ENCODE peak calls at places on chromosome 19, in five cellular contexts. Z is esophagus muscularis mucosa, W is GM12892, K is breast epithelium, S is K562. R is an unnamed sample.

GRCh38 chr19:49344516-49345423 is 9.6 kb downstream of the CD37 start:
- DNase-seq in Z (no peak), W (no peak), K (no peak), S (no peak), R (no peak)

GRCh38 chr19:54949412-54949811 is 2.1 kb upstream of the NLRP7 start:
- DNase-seq in Z (no peak), W (no peak), K (no peak), S (no peak), R (no peak)

GRCh38 chr19:45507864-45508680 is 793 bp downstream of the VASP start:
- DNase-seq in Z (no peak), W (no peak), K (peak; percentile 62), S (peak; percentile 55), R (peak; percentile 50)

GRCh38 chr19:5031231-5032100 is 62.6 kb downstream of the KDM4B start:
- DNase-seq in Z (peak; percentile 94), W (peak; percentile 98), K (peak; percentile 58), S (peak; percentile 89), R (peak; percentile 86)

GRCh38 chr19:2095338-2095938 is 688 bp downstream of the MOB3A start:
- DNase-seq in Z (no peak), W (no peak), K (no peak), S (peak; percentile 42), R (no peak)

GRCh38 chr19:11552666-11553372 is 6.2 kb downstream of the ELOF1 start:
- DNase-seq in Z (no peak), W (peak; percentile 9), K (no peak), S (no peak), R (no peak)

GRCh38 chr19:1783874-1784273 is 28.2 kb downstream of the ATP8B3 start:
- DNase-seq in Z (no peak), W (no peak), K (no peak), S (no peak), R (no peak)

GRCh38 chr19:46716013-46716671 is 772 bp downstream of the PRKD2 start:
- DNase-seq in Z (no peak), W (no peak), K (no peak), S (peak; percentile 56), R (peak; percentile 39)

GRCh38 chr19:2240881-2241760 is 4.5 kb downstream of the SF3A2 start:
- DNase-seq in Z (no peak), W (no peak), K (no peak), S (no peak), R (no peak)

GRCh38 chr19:45159971-45160324 is 834 bp downstream of the NKPD1 start:
- DNase-seq in Z (no peak), W (no peak), K (no peak), S (no peak), R (no peak)

GRCh38 chr19:50657672-50658437 is 8.6 kb downstream of the C19orf81 start:
- DNase-seq in Z (peak; percentile 93), W (no peak), K (peak; percentile 98), S (peak; percentile 97), R (peak; percentile 74)
- TF ChIP-seq POLR2AphosphoS5 in Z (peak; percentile 43), W (no peak), K (no peak), S (peak; percentile 90), R (no peak)

GRCh38 chr19:19345970-19346369 is 25.3 kb downstream of the MAU2 start:
- DNase-seq in Z (no peak), W (peak; percentile 5), K (no peak), S (no peak), R (no peak)

GRCh38 chr19:19342086-19343015 is 21.7 kb downstream of the MAU2 start:
- DNase-seq in Z (no peak), W (peak; percentile 83), K (peak; percentile 37), S (peak; percentile 83), R (peak; percentile 76)

GRCh38 chr19:19345232-19345631 is 24.6 kb downstream of the MAU2 start:
- DNase-seq in Z (no peak), W (peak; percentile 13), K (no peak), S (no peak), R (no peak)

GRCh38 chr19:19343016-19343362 is 22.4 kb downstream of the MAU2 start:
- DNase-seq in Z (no peak), W (no peak), K (no peak), S (no peak), R (no peak)

GRCh38 chr19:19343762-19344161 is 23.1 kb downstream of the MAU2 start:
- DNase-seq in Z (no peak), W (no peak), K (no peak), S (no peak), R (no peak)
- TF ChIP-seq POLR2AphosphoS5 in Z (no peak), W (no peak), K (no peak), S (no peak), R (no peak)

GRCh38 chr19:18419699-18420460 is 682 bp downstream of the SSBP4 start:
- DNase-seq in Z (no peak), W (no peak), K (no peak), S (peak; percentile 54), R (no peak)
- TF ChIP-seq POLR2AphosphoS5 in Z (no peak), W (no peak), K (no peak), S (no peak), R (no peak)

DNA sequence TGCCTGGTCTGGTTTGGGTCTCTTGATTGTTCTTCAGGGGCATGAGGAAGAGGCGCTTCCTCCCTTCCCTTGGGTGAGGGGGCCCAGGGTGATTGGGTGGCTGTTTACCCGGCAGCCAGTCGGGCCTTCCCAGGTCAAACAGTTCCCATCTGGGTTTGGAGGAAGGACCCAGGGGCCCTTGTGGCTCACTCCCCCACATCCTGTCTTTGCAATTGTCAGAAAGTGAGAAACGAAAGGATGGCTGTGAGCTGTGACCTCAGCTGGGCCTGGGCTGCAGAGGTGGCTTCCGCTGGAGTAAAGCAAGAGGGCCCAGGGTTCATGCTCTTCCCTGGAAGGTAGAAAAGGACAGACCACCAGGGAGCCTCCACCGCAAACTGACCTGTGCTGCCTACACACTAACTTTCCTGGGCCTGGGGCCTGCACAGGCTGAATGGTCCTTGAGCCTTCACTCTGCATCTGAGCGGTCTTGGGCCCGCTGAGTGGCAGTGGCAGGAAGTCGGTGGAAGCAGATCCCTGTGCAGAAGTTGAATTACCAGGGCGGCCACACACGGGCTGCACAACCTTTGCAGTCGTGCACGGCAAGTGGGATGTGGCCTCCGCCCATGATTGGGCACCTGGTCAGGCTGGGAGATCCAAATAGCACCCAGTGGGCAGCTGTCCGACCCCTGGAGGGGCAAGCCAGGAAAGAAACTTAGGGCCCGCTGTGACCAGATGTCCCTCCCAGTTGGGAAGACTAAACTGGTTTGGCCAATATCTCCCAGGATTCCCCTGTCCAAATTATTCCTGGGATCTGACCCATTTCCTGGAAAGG is 5.3 kb upstream of the CD79A start:
- DNase-seq in Z (no peak), W (peak; percentile 81), K (no peak), S (no peak), R (no peak)
- TF ChIP-seq POLR2AphosphoS5 in Z (no peak), W (peak; percentile 98), K (no peak), S (peak; percentile 67), R (no peak)

GRCh38 chr19:53333071-53333465 is 481 bp upstream of the ZNF845 start:
- DNase-seq in Z (peak; percentile 89), W (no peak), K (peak; percentile 34), S (no peak), R (peak; percentile 42)

GRCh38 chr19:53328967-53329366 is 4.6 kb upstream of the ZNF845 start:
- DNase-seq in Z (peak; percentile 34), W (no peak), K (no peak), S (peak; percentile 47), R (no peak)

GRCh38 chr19:53332484-53332883 is 1.1 kb upstream of the ZNF845 start:
- DNase-seq in Z (no peak), W (no peak), K (no peak), S (no peak), R (no peak)

DNA sequence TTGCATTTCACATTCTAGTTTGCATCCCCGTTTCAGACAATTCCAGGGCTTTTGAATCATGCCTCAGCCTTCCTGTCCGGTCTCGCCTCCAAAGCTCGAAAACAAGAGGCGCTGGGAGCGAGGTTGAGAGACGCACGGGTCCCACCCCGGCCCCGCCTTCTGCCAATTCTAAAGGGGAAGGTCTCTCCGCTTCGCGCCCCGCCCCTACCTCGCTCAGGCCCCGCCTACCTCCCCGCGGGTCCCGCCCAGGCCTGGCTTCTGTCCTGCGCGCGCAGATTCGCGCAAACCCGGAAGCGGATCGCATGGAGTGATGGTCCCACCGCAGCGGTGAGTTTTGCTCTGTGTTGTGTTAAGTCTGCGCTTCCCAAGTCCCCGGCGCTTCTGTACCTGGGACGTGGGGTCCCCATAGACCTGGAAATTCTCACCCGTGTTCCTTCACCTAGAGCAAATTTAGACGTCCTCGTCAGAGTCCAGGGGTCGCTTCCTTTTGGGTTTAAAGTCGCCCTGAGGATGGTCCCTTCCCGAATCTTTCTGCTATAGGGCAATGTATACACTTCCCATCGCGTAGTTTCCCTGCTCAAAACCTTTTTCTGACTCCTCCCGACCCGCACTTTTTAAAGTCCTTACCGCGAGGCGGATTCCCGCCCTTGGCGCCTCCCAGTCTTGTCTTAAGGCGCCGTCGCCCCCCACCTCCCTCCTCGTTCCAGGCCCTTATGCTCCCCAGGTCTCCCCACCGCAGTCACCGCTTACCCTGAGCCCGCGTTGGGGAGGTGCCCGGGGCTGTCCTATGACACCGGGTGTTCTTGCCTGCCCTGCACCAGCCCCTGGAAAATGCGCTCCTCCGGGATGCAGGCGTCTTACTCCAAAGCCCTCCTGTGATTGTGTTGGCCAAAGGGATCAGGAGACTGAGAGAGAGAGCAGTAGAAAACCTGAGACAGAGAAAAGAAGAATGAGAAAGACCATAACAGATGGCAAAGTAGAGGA is at the start of gene ZNF845:
- DNase-seq in Z (peak; percentile 98), W (peak; percentile 68), K (peak; percentile 91), S (peak; percentile 92), R (peak; percentile 98)
- TF ChIP-seq POLR2AphosphoS5 in Z (peak; percentile 91), W (peak; percentile 77), K (peak; percentile 33), S (peak; percentile 70), R (peak; percentile 62)

GRCh38 chr19:17266975-17267788 is at the start of gene BABAM1:
- DNase-seq in Z (peak; percentile 99), W (peak; percentile 93), K (peak; percentile 99), S (peak; percentile 98), R (peak; percentile 96)
- TF ChIP-seq POLR2AphosphoS5 in Z (peak; percentile 79), W (peak; percentile 61), K (peak; percentile 69), S (peak; percentile 87), R (peak; percentile 55)

R was measured in stomach.